ENCODE peak calls at places on chromosomes 12 and 14, in nine cellular contexts. B is HepG2; S is pancreas; M is thyroid gland; C is PC-9; D is brain microvascular endothelial cell; U is naive thymus-derived CD4-positive, alpha-beta T cell; W is tibial artery; H is PC-3. R is an unnamed sample.
A peak's percentile ranks its signal among the peaks of the same experiment; 100 is the strongest.

GRCh38 chr12:14156606-14157005 is 175.2 kb upstream of the GRIN2B start:
- DNase-seq in M (no peak), B (no peak), W (no peak), S (no peak), U (no peak), H (no peak), C (no peak), D (no peak), R (no peak)

GRCh38 chr14:64293976-64294671 is at the start of gene ESR2:
- DNase-seq in B (no peak), C (peak; percentile 18), M (peak; percentile 51), W (no peak), D (peak; percentile 22), H (peak; percentile 29), U (peak; percentile 19), S (peak; percentile 70), R (peak; percentile 9)

GRCh38 chr14:68140111-68140741 is 320.6 kb downstream of the RAD51B start:
- DNase-seq in B (peak; percentile 64), C (peak; percentile 75), S (no peak), U (no peak), M (peak; percentile 20), W (no peak), H (peak; percentile 99), D (peak; percentile 94), R (peak; percentile 86)

GRCh38 chr12:121787063-121787774 is 6.3 kb downstream of the RHOF start:
- DNase-seq in U (no peak), W (no peak), B (no peak), C (no peak), S (peak; percentile 65), D (no peak), H (peak; percentile 57), M (peak; percentile 89), R (no peak)

GRCh38 chr14:76775695-76776305 is 14.5 kb downstream of the VASH1 start:
- DNase-seq in H (no peak), W (peak; percentile 65), C (no peak), D (no peak), U (no peak), M (no peak), B (no peak), S (peak; percentile 72), R (no peak)

GRCh38 chr14:94129758-94130414 is 482 bp upstream of the IFI27L2 start:
- DNase-seq in H (peak; percentile 52), U (peak; percentile 16), B (no peak), D (peak; percentile 35), W (no peak), S (no peak), M (peak; percentile 41), C (no peak), R (peak; percentile 34)

GRCh38 chr14:91390165-91390778 is 27.3 kb downstream of the CCDC88C start:
- DNase-seq in U (no peak), W (no peak), S (no peak), H (no peak), B (no peak), M (no peak), C (no peak), D (no peak), R (no peak)

GRCh38 chr14:103801459-103801858 is 45.9 kb downstream of the PPP1R13B start:
- DNase-seq in H (peak; percentile 95), S (no peak), B (peak; percentile 37), M (peak; percentile 51), U (no peak), C (no peak), W (no peak), D (peak; percentile 33), R (peak; percentile 22)

GRCh38 chr14:31291210-31291609 is 83.6 kb upstream of the HECTD1 start:
- DNase-seq in D (no peak), B (no peak), U (no peak), C (no peak), M (no peak), S (no peak), W (no peak), H (no peak), R (peak; percentile 4)

GRCh38 chr12:32504626-32505025 is 105.3 kb downstream of the FGD4 start:
- DNase-seq in S (no peak), U (no peak), B (no peak), D (no peak), C (no peak), M (no peak), W (no peak), H (no peak), R (no peak)

GRCh38 chr12:32505067-32505466 is 105.7 kb downstream of the FGD4 start:
- DNase-seq in B (no peak), H (no peak), U (no peak), M (no peak), S (no peak), W (no peak), D (no peak), C (no peak), R (no peak)

GRCh38 chr12:32502693-32503510 is 103.5 kb downstream of the FGD4 start:
- DNase-seq in D (no peak), W (no peak), C (no peak), U (no peak), M (peak; percentile 46), H (no peak), S (no peak), B (no peak), R (peak; percentile 20)

GRCh38 chr12:32499048-32499447 is 99.7 kb downstream of the FGD4 start:
- DNase-seq in C (no peak), B (no peak), D (no peak), W (no peak), S (no peak), U (no peak), H (no peak), M (no peak), R (no peak)

DNA sequence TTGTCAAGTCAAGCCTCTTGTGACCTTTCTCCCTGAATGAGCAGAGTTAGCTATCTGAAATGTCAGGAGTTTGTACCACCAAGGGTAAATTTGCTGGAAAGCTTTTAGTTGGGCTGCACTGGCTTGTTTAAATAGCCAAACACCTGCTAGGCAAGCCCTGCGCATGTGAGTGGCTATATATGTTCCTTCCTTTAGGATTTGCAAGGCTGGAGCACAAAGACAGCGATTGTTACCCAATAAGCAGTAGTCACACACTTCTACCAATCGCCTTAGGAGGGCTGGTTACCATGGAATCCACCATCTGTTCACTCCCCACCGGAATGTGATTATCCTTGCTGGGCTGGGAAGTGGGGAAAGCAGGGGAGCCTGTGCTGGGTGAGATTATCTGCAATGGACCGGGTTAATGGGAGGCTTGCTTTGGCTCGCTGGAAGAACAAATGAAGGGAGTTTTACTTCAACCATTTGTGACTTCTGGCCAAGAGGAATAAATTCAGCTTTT is 102.5 kb downstream of the FGD4 start:
- DNase-seq in M (peak; percentile 4), S (no peak), D (peak; percentile 58), W (no peak), C (no peak), H (no peak), U (no peak), B (peak; percentile 95), R (no peak)
- H3K4me3 ChIP-seq in M (no peak overlapping the region), S (no peak overlapping the region), D (no peak overlapping the region), W (no peak overlapping the region), C (no peak overlapping the region), H (no peak overlapping the region), U (no peak overlapping the region), B (no peak overlapping the region), R (no peak overlapping the region)

GRCh38 chr12:44869503-44869902 is 6.6 kb downstream of the NELL2 start:
- DNase-seq in S (no peak), W (no peak), D (no peak), C (no peak), M (no peak), U (no peak), B (no peak), H (no peak), R (no peak)
- H3K36me3 ChIP-seq in S (no peaks in the 10 kb centered on the region), W (no peaks in the 10 kb centered on the region), D (no peaks in the 10 kb centered on the region), C (no peaks in the 10 kb centered on the region), M (no peaks in the 10 kb centered on the region), U (no peaks in the 10 kb centered on the region), B (no peaks in the 10 kb centered on the region), H (no peaks in the 10 kb centered on the region), R (no peaks in the 10 kb centered on the region)

DNA sequence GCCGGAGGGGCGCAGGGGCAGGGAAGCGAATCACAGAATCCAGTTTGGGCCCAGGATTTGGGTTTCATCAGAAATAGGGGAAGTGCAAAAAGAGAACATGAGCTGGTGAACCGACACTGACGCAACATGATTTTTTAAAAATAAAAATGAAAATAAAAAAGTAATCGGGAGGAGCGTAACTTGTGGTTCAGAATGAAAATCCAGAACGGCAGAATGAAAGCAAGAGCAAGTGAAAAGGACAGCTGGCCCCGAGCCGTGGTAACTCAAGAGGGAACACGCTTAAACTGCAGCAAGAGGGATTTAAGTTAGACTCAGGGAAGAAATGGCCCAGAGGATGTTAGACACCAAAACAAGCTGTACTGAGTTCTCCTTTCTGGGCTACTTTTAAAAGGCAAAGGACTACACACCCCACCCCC is 1.6 kb downstream of the SLC6A12 start:
- DNase-seq in S (no peak), D (no peak), M (no peak), W (no peak), B (no peak), C (no peak), U (no peak), H (no peak), R (no peak)
- H3K4me3 ChIP-seq in S (no peak overlapping the region), D (no peak overlapping the region), M (no peak overlapping the region), W (no peak overlapping the region), B (peak overlapping the region; percentile 43), C (no peak overlapping the region), U (no peak overlapping the region), H (no peak overlapping the region), R (no peak overlapping the region)

GRCh38 chr12:109482894-109483293 is 5.5 kb downstream of the UBE3B start:
- DNase-seq in W (no peak), D (no peak), C (no peak), S (no peak), B (no peak), H (peak; percentile 7), M (no peak), U (no peak), R (no peak)

GRCh38 chr12:109485201-109485600 is 7.8 kb downstream of the UBE3B start:
- DNase-seq in M (no peak), H (no peak), S (no peak), B (no peak), W (no peak), U (no peak), C (no peak), D (no peak), R (no peak)

GRCh38 chr12:109482491-109482890 is 5.1 kb downstream of the UBE3B start:
- DNase-seq in B (no peak), D (no peak), C (no peak), S (no peak), M (no peak), H (no peak), W (no peak), U (no peak), R (no peak)

GRCh38 chr12:109481863-109482262 is 4.4 kb downstream of the UBE3B start:
- DNase-seq in M (no peak), B (no peak), W (no peak), C (no peak), D (no peak), H (no peak), S (no peak), U (no peak), R (no peak)

DNA sequence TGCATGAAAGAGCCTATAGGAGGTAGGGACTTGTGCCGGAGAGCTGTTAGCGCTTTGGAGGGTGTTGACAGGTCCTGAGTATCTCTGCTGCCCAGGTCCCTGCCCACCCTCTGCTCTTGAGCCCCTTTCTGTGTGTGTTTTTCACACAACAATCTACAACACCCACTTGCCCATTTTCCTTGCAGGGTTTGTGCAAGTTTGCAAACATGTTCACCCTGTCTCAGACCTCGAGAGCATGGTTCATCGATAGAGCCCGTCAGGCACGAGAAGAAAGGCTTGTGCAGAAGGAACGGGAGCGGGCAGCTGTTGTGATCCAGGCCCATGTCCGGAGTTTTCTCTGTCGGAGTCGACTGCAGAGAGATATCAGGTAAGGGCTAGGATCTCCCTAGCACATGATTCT is 5.9 kb downstream of the UBE3B start:
- DNase-seq in C (no peak), D (no peak), H (no peak), M (no peak), W (no peak), B (no peak), U (no peak), S (no peak), R (no peak)
- H3K36me3 ChIP-seq in C (peaks cover 15% of the 10 kb centered on the region), D (peaks cover 44% of the 10 kb centered on the region), H (peaks cover 42% of the 10 kb centered on the region), M (peaks cover 51% of the 10 kb centered on the region), W (peaks cover 52% of the 10 kb centered on the region), B (peaks cover 17% of the 10 kb centered on the region), U (peaks cover 33% of the 10 kb centered on the region), S (no peaks in the 10 kb centered on the region), R (peaks cover 40% of the 10 kb centered on the region)